ENCODE peak calls at places on chromosomes 16 and 17, in ten cellular contexts. W is B cell, N is uterus, A is AG09319, K is astrocyte, O is thoracic aorta, V is astrocyte of the spinal cord, G is HFF-Myc, X is AG10803, R is fibroblast of lung. U is an unnamed sample.
A peak's percentile ranks its signal among the peaks of the same experiment; 100 is the strongest.

GRCh38 chr17:76872221-76872873 is 4.1 kb downstream of the MGAT5B start:
- DNase-seq in K (peak; percentile 95), W (no peak), A (peak; percentile 63), R (peak; percentile 97), N (no peak), O (no peak), X (peak; percentile 90), G (peak; percentile 83), V (peak; percentile 96), U (peak; percentile 35)

GRCh38 chr17:50149425-50150353 is 788 bp downstream of the PPP1R9B start:
- DNase-seq in R (peak; percentile 67), V (no peak), G (no peak), A (no peak), K (peak; percentile 37), N (peak; percentile 52), X (peak; percentile 60), W (no peak), O (no peak), U (peak; percentile 39)

GRCh38 chr17:48856122-48856821 is 25.4 kb downstream of the CALCOCO2 start:
- DNase-seq in A (no peak), X (no peak), N (no peak), W (no peak), V (no peak), O (no peak), G (no peak), R (no peak), K (no peak), U (no peak)

GRCh38 chr16:1300664-1301476 is 8.6 kb upstream of the UBE2I start:
- DNase-seq in N (peak; percentile 33), X (peak; percentile 34), K (no peak), R (no peak), O (no peak), V (peak; percentile 10), W (peak; percentile 76), A (no peak), G (no peak), U (peak; percentile 68)

GRCh38 chr16:75080205-75081029 is 36.2 kb downstream of the LDHD start:
- DNase-seq in R (peak; percentile 78), X (peak; percentile 45), V (peak; percentile 54), K (peak; percentile 69), A (no peak), N (no peak), W (no peak), G (no peak), O (no peak), U (no peak)

GRCh38 chr16:85369741-85370528 is 243.2 kb upstream of the GSE1 start:
- DNase-seq in N (peak; percentile 53), K (no peak), X (peak; percentile 29), A (no peak), W (no peak), V (no peak), O (peak; percentile 32), G (no peak), R (no peak), U (no peak)

GRCh38 chr17:13888043-13888442 is 181.3 kb upstream of the COX10 start:
- DNase-seq in G (peak; percentile 2), R (peak; percentile 39), V (no peak), X (peak; percentile 33), N (no peak), O (no peak), K (peak; percentile 23), W (no peak), A (no peak), U (no peak)

GRCh38 chr17:55990332-55991006 is 162.8 kb upstream of the ANKFN1 start:
- DNase-seq in K (no peak), A (no peak), X (no peak), G (no peak), O (no peak), V (no peak), W (no peak), N (no peak), R (no peak), U (no peak)

GRCh38 chr17:151886-152859 is 14.8 kb downstream of the SCGB1C2 start:
- DNase-seq in V (no peak), G (no peak), N (no peak), A (no peak), O (no peak), R (peak; percentile 18), X (no peak), K (peak; percentile 3), W (no peak), U (peak; percentile 21)

GRCh38 chr16:48013476-48013875 is 142.3 kb downstream of the ABCC12 start:
- DNase-seq in X (no peak), R (peak; percentile 76), O (no peak), G (no peak), W (no peak), A (no peak), K (peak; percentile 67), N (no peak), V (peak; percentile 61), U (no peak)

GRCh38 chr17:7184091-7184488 is 4.9 kb upstream of the ASGR1 start:
- DNase-seq in G (no peak), W (no peak), N (no peak), V (no peak), X (no peak), O (no peak), A (no peak), R (no peak), K (no peak), U (no peak)

GRCh38 chr17:28951991-28952975 is 965 bp upstream of the PHF12 start:
- DNase-seq in W (peak; percentile 98), N (peak; percentile 97), O (peak; percentile 97), X (peak; percentile 99), G (peak; percentile 98), K (peak; percentile 98), A (peak; percentile 99), R (peak; percentile 99), V (peak; percentile 99), U (peak; percentile 98)

GRCh38 chr16:47488051-47488450 is 26.9 kb downstream of the PHKB start:
- DNase-seq in G (no peak), A (no peak), R (no peak), K (no peak), W (no peak), V (no peak), X (no peak), O (no peak), N (no peak), U (no peak)

DNA sequence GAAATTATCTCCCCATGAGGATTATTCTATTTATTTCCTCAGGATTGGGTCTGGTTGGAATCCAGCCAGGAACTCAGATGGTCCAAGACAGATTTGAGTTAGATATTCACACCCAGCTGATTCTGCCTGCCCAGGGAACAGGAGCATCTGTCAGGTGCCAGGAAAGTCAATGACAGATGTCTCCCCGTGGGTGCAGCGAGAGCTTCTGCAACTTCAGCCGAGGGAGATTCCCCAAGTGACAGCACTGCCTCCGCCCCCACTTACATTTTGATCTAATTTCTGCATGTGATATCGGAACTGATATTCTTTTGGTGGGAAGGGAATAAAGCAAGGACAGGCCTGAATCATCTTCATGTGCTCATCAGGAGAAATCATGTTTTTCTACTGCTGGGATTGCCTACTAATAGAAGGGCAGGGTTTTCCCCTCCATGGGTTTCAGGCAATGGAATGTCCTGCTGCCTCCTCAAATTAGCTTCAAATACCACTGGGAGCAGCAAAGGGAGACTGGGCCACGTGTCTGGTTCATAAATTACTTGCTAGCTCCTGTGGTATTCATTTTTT is 15.7 kb upstream of the DHX8 start:
- DNase-seq in O (no peak), N (peak; percentile 27), W (no peak), R (peak; percentile 94), K (peak; percentile 93), X (peak; percentile 98), V (peak; percentile 76), G (peak; percentile 80), A (peak; percentile 91), U (peak; percentile 28)
- TF ChIP-seq CTCF in O (no peak), N (no peak), W (no peak), R (no peak), K (no peak), X (no peak), V (no peak), G (no peak), A (no peak), U (no peak)

DNA sequence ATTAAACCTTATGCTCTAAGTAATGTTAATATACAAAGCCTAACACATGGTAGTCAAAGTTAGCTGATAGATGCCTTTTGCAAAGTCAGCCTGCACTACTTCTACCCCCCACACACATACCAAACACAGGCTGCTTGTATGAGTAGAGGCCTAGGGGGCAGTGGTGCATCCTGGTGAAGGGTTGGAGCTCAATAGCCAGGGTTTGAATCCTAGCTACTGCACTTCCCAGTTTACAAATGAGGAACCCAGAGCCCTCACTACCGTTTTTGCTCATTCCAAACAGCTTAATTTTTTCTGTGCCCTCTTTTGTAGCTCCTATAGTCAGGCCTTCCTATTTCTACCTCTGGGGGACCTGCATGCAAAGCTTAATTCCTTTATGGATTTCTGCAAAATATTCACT is 18.9 kb upstream of the HYDIN start:
- DNase-seq in G (no peak), A (no peak), O (no peak), K (no peak), V (no peak), N (no peak), W (no peak), R (no peak), X (no peak), U (no peak)
- TF ChIP-seq CTCF in G (no peak), A (no peak), O (no peak), K (no peak), V (no peak), N (no peak), W (no peak), R (no peak), X (no peak), U (no peak)

DNA sequence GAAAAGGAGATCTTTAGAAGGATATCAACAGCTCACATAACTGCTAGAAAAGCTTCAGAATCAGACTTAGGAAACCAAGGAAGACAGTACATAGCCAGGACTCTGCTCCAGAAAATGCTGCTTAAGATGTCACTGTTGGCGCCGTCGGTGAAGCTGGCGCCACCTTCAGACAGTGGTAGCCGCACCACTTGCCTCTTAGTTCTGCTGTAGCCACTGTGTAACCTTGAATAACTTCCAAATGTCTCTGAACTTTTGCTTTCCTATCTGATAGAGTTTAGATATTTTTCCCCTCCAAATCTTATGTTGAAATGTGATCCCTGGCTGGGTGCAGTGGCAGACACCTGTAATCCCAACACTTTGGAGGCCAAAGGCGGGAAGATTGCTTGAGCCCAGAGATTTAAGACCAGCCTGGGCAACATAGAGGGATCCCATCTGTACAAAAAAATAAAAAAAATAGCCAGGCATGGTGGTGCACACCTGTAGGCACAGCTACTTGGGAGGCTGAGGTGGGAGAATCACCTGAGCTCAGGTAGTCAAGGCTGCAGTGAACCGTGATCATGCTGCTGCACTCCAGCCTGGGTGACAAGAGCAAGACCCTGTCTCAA is 6.3 kb upstream of the USP31 start:
- DNase-seq in A (no peak), X (peak; percentile 10), V (no peak), R (no peak), N (no peak), K (no peak), G (no peak), W (no peak), O (no peak), U (no peak)
- TF ChIP-seq CTCF in A (peak; percentile 30), X (peak; percentile 25), V (peak; percentile 58), R (peak; percentile 38), N (no peak), K (peak; percentile 18), G (peak; percentile 36), W (no peak), O (no peak), U (peak; percentile 34)

DNA sequence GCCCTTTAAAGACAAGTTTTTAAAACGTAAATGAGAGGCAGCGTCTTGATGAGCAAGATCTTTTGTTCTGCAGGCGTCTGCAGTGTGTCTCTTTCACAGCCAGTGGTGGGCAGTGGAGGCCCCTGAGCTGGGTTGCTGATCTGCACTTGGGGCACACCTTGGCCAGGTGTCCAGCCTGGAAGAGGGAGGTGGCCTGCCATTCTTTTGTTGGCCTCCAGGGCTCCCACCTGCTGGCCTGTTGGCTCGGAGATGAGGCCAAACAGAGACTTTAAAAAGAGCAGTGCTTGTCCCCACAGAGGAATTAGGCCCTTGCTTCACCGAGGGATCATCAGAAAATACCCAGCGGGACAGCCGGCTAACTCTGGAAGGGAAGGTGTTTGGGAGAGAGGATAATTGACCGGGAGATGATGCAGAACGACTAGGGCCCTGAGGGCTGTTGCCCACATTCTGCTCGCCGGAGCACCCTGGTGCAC is 145.9 kb upstream of the PLCG2 start:
- DNase-seq in V (no peak), G (no peak), W (no peak), O (no peak), R (no peak), N (no peak), K (no peak), A (no peak), X (no peak), U (no peak)
- TF ChIP-seq CTCF in V (peak; percentile 36), G (no peak), W (no peak), O (no peak), R (peak; percentile 4), N (no peak), K (peak; percentile 11), A (no peak), X (no peak), U (no peak)

U was measured in dorsolateral prefrontal cortex.